ENCODE peak calls at places on chromosomes 7 and 10, in nine cellular contexts. One of them, this sample, is unnamed. For H3K9me2 and H3K79me2, the result is how much of the 10 kb centered on the place peaks cover.

GRCh38 chr10:44051584-44052385 is 333.1 kb downstream of the CXCL12 start:
- DNase-seq in GM23338: no peak
- DNase-seq in HCT116: no peak
- DNase-seq in MM.1S: no peak
- DNase-seq in OCI-LY7: no peak
- DNase-seq in hepatocyte: no peak
- DNase-seq in Karpas-422: no peak
- DNase-seq in PC-3: peak
- DNase-seq in PC-9: no peak
- DNase-seq in this sample: peak

GRCh38 chr7:119026391-119026790 is 801.9 kb downstream of the ANKRD7 start:
- DNase-seq in GM23338: no peak
- DNase-seq in HCT116: no peak
- DNase-seq in MM.1S: no peak
- DNase-seq in OCI-LY7: no peak
- DNase-seq in hepatocyte: no peak
- DNase-seq in Karpas-422: no peak
- DNase-seq in PC-3: no peak
- DNase-seq in PC-9: no peak
- DNase-seq in this sample: no peak

GRCh38 chr10:129963076-129963830 is 821 bp downstream of the EBF3 start:
- DNase-seq in GM23338: peak
- DNase-seq in HCT116: no peak
- DNase-seq in MM.1S: no peak
- DNase-seq in OCI-LY7: no peak
- DNase-seq in hepatocyte: peak
- DNase-seq in Karpas-422: no peak
- DNase-seq in PC-3: no peak
- DNase-seq in PC-9: no peak
- DNase-seq in this sample: peak

GRCh38 chr7:94231333-94231732 is 163.4 kb upstream of the COL1A2 start:
- DNase-seq in GM23338: no peak
- DNase-seq in HCT116: no peak
- DNase-seq in MM.1S: no peak
- DNase-seq in OCI-LY7: no peak
- DNase-seq in hepatocyte: no peak
- DNase-seq in Karpas-422: no peak
- DNase-seq in PC-3: no peak
- DNase-seq in PC-9: no peak
- DNase-seq in this sample: no peak

GRCh38 chr7:82672078-82672477 is 228.5 kb upstream of the CACNA2D1 start:
- DNase-seq in GM23338: no peak
- DNase-seq in HCT116: no peak
- DNase-seq in MM.1S: no peak
- DNase-seq in OCI-LY7: no peak
- DNase-seq in hepatocyte: no peak
- DNase-seq in Karpas-422: no peak
- DNase-seq in PC-3: no peak
- DNase-seq in PC-9: no peak
- DNase-seq in this sample: peak

GRCh38 chr7:26090927-26091519 is 61.0 kb upstream of the NFE2L3 start:
- DNase-seq in GM23338: peak
- DNase-seq in HCT116: peak
- DNase-seq in MM.1S: peak
- DNase-seq in OCI-LY7: peak
- DNase-seq in hepatocyte: peak
- DNase-seq in Karpas-422: peak
- DNase-seq in PC-3: peak
- DNase-seq in PC-9: peak
- DNase-seq in this sample: peak

GRCh38 chr7:157357129-157358040 is 20.6 kb downstream of the DNAJB6 start:
- DNase-seq in GM23338: no peak
- DNase-seq in HCT116: no peak
- DNase-seq in MM.1S: no peak
- DNase-seq in OCI-LY7: no peak
- DNase-seq in hepatocyte: no peak
- DNase-seq in Karpas-422: no peak
- DNase-seq in PC-3: no peak
- DNase-seq in PC-9: no peak
- DNase-seq in this sample: no peak

GRCh38 chr7:108246227-108246837 is 116.2 kb upstream of the LAMB4 start:
- DNase-seq in GM23338: peak
- DNase-seq in HCT116: peak
- DNase-seq in MM.1S: peak
- DNase-seq in OCI-LY7: no peak
- DNase-seq in hepatocyte: peak
- DNase-seq in Karpas-422: no peak
- DNase-seq in PC-3: peak
- DNase-seq in PC-9: peak
- DNase-seq in this sample: peak

GRCh38 chr7:106071356-106071998 is 40.6 kb downstream of the SYPL1 start:
- DNase-seq in GM23338: no peak
- DNase-seq in HCT116: no peak
- DNase-seq in MM.1S: peak
- DNase-seq in OCI-LY7: peak
- DNase-seq in hepatocyte: no peak
- DNase-seq in Karpas-422: peak
- DNase-seq in PC-3: peak
- DNase-seq in PC-9: peak
- DNase-seq in this sample: no peak

GRCh38 chr7:27560706-27561235 is 101.9 kb downstream of the HIBADH start:
- DNase-seq in GM23338: no peak
- DNase-seq in HCT116: no peak
- DNase-seq in MM.1S: no peak
- DNase-seq in OCI-LY7: no peak
- DNase-seq in hepatocyte: no peak
- DNase-seq in Karpas-422: no peak
- DNase-seq in PC-3: peak
- DNase-seq in PC-9: no peak
- DNase-seq in this sample: peak

GRCh38 chr7:142584765-142585164 is 164.5 kb upstream of the PRSS1 start:
- DNase-seq in GM23338: no peak
- DNase-seq in HCT116: no peak
- DNase-seq in MM.1S: no peak
- DNase-seq in OCI-LY7: no peak
- DNase-seq in hepatocyte: no peak
- DNase-seq in Karpas-422: no peak
- DNase-seq in PC-3: no peak
- DNase-seq in PC-9: peak
- DNase-seq in this sample: peak

GRCh38 chr10:19412531-19412930 is 363.9 kb downstream of the MALRD1 start:
- DNase-seq in GM23338: peak
- DNase-seq in HCT116: no peak
- DNase-seq in MM.1S: peak
- DNase-seq in OCI-LY7: no peak
- DNase-seq in hepatocyte: peak
- DNase-seq in Karpas-422: peak
- DNase-seq in PC-3: peak
- DNase-seq in PC-9: no peak
- DNase-seq in this sample: peak

GRCh38 chr10:31648966-31649365 is 279.7 kb downstream of the ARHGAP12 start:
- DNase-seq in GM23338: no peak
- DNase-seq in HCT116: no peak
- DNase-seq in MM.1S: no peak
- DNase-seq in OCI-LY7: no peak
- DNase-seq in hepatocyte: no peak
- DNase-seq in Karpas-422: no peak
- DNase-seq in PC-3: no peak
- DNase-seq in PC-9: no peak
- DNase-seq in this sample: no peak

GRCh38 chr10:24299587-24300258 is 90.8 kb downstream of the KIAA1217 start:
- DNase-seq in GM23338: no peak
- DNase-seq in HCT116: no peak
- DNase-seq in MM.1S: no peak
- DNase-seq in OCI-LY7: no peak
- DNase-seq in hepatocyte: no peak
- DNase-seq in Karpas-422: no peak
- DNase-seq in PC-3: peak
- DNase-seq in PC-9: no peak
- DNase-seq in this sample: peak

GRCh38 chr7:128020161-128020560 is 11.1 kb downstream of the LRRC4 start:
- DNase-seq in GM23338: peak
- DNase-seq in HCT116: peak
- DNase-seq in MM.1S: no peak
- DNase-seq in OCI-LY7: peak
- DNase-seq in hepatocyte: no peak
- DNase-seq in Karpas-422: peak
- DNase-seq in PC-3: no peak
- DNase-seq in PC-9: no peak
- DNase-seq in this sample: peak

GRCh38 chr7:10022957-10023356 is 950.7 kb upstream of the PHF14 start:
- DNase-seq in GM23338: peak
- DNase-seq in HCT116: peak
- DNase-seq in MM.1S: no peak
- DNase-seq in OCI-LY7: no peak
- DNase-seq in hepatocyte: peak
- DNase-seq in Karpas-422: no peak
- DNase-seq in PC-3: peak
- DNase-seq in PC-9: peak
- DNase-seq in this sample: peak

GRCh38 chr7:95753440-95753839 is 18.9 kb upstream of the DYNC1I1 start:
- DNase-seq in GM23338: no peak
- DNase-seq in HCT116: no peak
- DNase-seq in MM.1S: no peak
- DNase-seq in OCI-LY7: no peak
- DNase-seq in hepatocyte: no peak
- DNase-seq in Karpas-422: no peak
- DNase-seq in PC-3: no peak
- DNase-seq in PC-9: no peak
- DNase-seq in this sample: no peak
- H3K4me3 ChIP-seq in GM23338: no peak
- H3K4me3 ChIP-seq in HCT116: no peak
- H3K4me3 ChIP-seq in MM.1S: no peak
- H3K4me3 ChIP-seq in OCI-LY7: no peak
- H3K4me3 ChIP-seq in hepatocyte: no peak
- H3K4me3 ChIP-seq in Karpas-422: no peak
- H3K4me3 ChIP-seq in PC-3: no peak
- H3K4me3 ChIP-seq in PC-9: no peak
- H3K4me3 ChIP-seq in this sample: no peak

DNA sequence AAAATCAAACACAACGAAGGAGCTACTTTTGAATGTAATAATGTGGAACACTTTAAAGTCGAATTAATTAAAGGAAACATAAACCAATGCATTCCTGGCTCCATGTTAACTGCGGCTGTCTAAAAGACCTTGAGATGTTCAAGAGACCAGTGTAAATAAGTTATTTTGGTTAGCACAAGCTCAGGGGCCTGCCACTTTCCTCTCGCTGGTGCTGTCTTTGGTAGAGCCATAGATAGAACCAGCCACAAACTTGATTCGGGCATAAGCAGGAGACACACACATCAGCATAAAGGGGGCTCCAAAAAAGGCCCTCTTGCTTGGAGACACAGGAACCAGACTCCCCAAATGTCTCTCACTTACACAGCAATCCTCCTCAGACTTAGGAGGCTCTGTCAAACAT is 121.6 kb upstream of the TBX20 start:
- DNase-seq in GM23338: no peak
- DNase-seq in HCT116: no peak
- DNase-seq in MM.1S: no peak
- DNase-seq in OCI-LY7: no peak
- DNase-seq in hepatocyte: no peak
- DNase-seq in Karpas-422: no peak
- DNase-seq in PC-3: no peak
- DNase-seq in PC-9: no peak
- DNase-seq in this sample: no peak
- H3K9me2 ChIP-seq in GM23338: under half
- H3K9me2 ChIP-seq in HCT116: under half
- H3K9me2 ChIP-seq in MM.1S: under half
- H3K9me2 ChIP-seq in OCI-LY7: under half
- H3K9me2 ChIP-seq in hepatocyte: under half
- H3K9me2 ChIP-seq in Karpas-422: under half
- H3K9me2 ChIP-seq in PC-3: under half
- H3K9me2 ChIP-seq in PC-9: under half
- H3K9me2 ChIP-seq in this sample: under half

DNA sequence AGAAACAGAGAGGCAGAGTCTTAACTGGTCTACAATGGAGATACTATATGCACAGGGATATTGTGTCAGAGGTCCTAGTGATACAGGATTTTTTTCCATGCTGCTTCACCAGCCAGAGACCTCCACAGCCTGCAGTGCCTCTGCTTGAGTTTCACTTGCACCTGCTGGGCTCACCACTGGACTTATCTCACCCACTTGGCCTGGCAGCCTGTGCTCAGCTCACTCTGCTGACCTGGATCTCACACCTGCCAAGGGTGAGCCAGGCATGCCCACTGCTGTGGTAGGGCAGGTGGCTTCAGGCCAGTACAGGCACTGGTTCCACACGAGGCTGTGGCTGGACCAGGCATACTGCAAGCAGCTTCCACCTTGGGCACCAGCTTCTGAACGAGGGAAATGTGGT is 36.6 kb downstream of the PNLIPRP3 start:
- DNase-seq in GM23338: no peak
- DNase-seq in HCT116: no peak
- DNase-seq in MM.1S: peak
- DNase-seq in OCI-LY7: no peak
- DNase-seq in hepatocyte: no peak
- DNase-seq in Karpas-422: no peak
- DNase-seq in PC-3: no peak
- DNase-seq in PC-9: no peak
- DNase-seq in this sample: no peak
- H3K79me2 ChIP-seq in GM23338: under half
- H3K79me2 ChIP-seq in HCT116: under half
- H3K79me2 ChIP-seq in MM.1S: under half
- H3K79me2 ChIP-seq in OCI-LY7: under half
- H3K79me2 ChIP-seq in hepatocyte: under half
- H3K79me2 ChIP-seq in Karpas-422: under half
- H3K79me2 ChIP-seq in PC-3: under half
- H3K79me2 ChIP-seq in PC-9: under half
- H3K79me2 ChIP-seq in this sample: under half

GRCh38 chr10:95416973-95417372 is 126.2 kb upstream of the PDLIM1 start:
- DNase-seq in GM23338: no peak
- DNase-seq in HCT116: no peak
- DNase-seq in MM.1S: no peak
- DNase-seq in OCI-LY7: no peak
- DNase-seq in hepatocyte: no peak
- DNase-seq in Karpas-422: no peak
- DNase-seq in PC-3: no peak
- DNase-seq in PC-9: no peak
- DNase-seq in this sample: no peak

GRCh38 chr10:95414016-95414830 is 123.4 kb upstream of the PDLIM1 start:
- DNase-seq in GM23338: no peak
- DNase-seq in HCT116: no peak
- DNase-seq in MM.1S: no peak
- DNase-seq in OCI-LY7: no peak
- DNase-seq in hepatocyte: no peak
- DNase-seq in Karpas-422: no peak
- DNase-seq in PC-3: no peak
- DNase-seq in PC-9: no peak
- DNase-seq in this sample: no peak

GRCh38 chr10:95416270-95416669 is 125.5 kb upstream of the PDLIM1 start:
- DNase-seq in GM23338: no peak
- DNase-seq in HCT116: no peak
- DNase-seq in MM.1S: no peak
- DNase-seq in OCI-LY7: no peak
- DNase-seq in hepatocyte: no peak
- DNase-seq in Karpas-422: no peak
- DNase-seq in PC-3: no peak
- DNase-seq in PC-9: no peak
- DNase-seq in this sample: no peak

GRCh38 chr10:95414844-95415545 is 124.2 kb upstream of the PDLIM1 start:
- DNase-seq in GM23338: no peak
- DNase-seq in HCT116: no peak
- DNase-seq in MM.1S: no peak
- DNase-seq in OCI-LY7: no peak
- DNase-seq in hepatocyte: no peak
- DNase-seq in Karpas-422: no peak
- DNase-seq in PC-3: no peak
- DNase-seq in PC-9: no peak
- DNase-seq in this sample: peak

GRCh38 chr10:95415631-95416031 is 124.8 kb upstream of the PDLIM1 start:
- DNase-seq in GM23338: peak
- DNase-seq in HCT116: no peak
- DNase-seq in MM.1S: no peak
- DNase-seq in OCI-LY7: no peak
- DNase-seq in hepatocyte: no peak
- DNase-seq in Karpas-422: no peak
- DNase-seq in PC-3: no peak
- DNase-seq in PC-9: no peak
- DNase-seq in this sample: peak
- H3K4me3 ChIP-seq in GM23338: no peak
- H3K4me3 ChIP-seq in HCT116: no peak
- H3K4me3 ChIP-seq in MM.1S: no peak
- H3K4me3 ChIP-seq in OCI-LY7: no peak
- H3K4me3 ChIP-seq in hepatocyte: no peak
- H3K4me3 ChIP-seq in Karpas-422: no peak
- H3K4me3 ChIP-seq in PC-3: no peak
- H3K4me3 ChIP-seq in PC-9: no peak
- H3K4me3 ChIP-seq in this sample: no peak